ENCODE peak calls at places on chromosomes 16 and 17, in six cellular contexts. One of them, this sample, is unnamed.
A peak's percentile ranks its signal among the peaks of the same experiment; 100 is the strongest.

GRCh38 chr17:66508896-66509843 is 206.8 kb downstream of the PRKCA start:
- DNase-seq in cardiac muscle cell: peak; percentile 63
- DNase-seq in germinal center: no peak
- DNase-seq in spleen: no peak
- DNase-seq in NCI-H1048: no peak
- DNase-seq in CD4-positive, alpha-beta memory T cell: peak; percentile 58
- DNase-seq in this sample: peak; percentile 54

GRCh38 chr17:6077746-6078145 is 7.6 kb downstream of the WSCD1 start:
- DNase-seq in germinal center: no peak
- DNase-seq in spleen: no peak
- DNase-seq in cardiac muscle cell: no peak
- DNase-seq in CD4-positive, alpha-beta memory T cell: no peak
- DNase-seq in NCI-H1048: no peak
- DNase-seq in this sample: no peak

GRCh38 chr17:38557395-38557794 is 48.4 kb downstream of the SRCIN1 start:
- DNase-seq in germinal center: no peak
- DNase-seq in CD4-positive, alpha-beta memory T cell: no peak
- DNase-seq in cardiac muscle cell: no peak
- DNase-seq in spleen: no peak
- DNase-seq in NCI-H1048: no peak
- DNase-seq in this sample: no peak

GRCh38 chr16:72202014-72202413 is 30.1 kb upstream of the PMFBP1 start:
- DNase-seq in NCI-H1048: no peak
- DNase-seq in germinal center: no peak
- DNase-seq in cardiac muscle cell: no peak
- DNase-seq in CD4-positive, alpha-beta memory T cell: no peak
- DNase-seq in spleen: no peak
- DNase-seq in this sample: no peak

GRCh38 chr17:13437966-13438779 is 163.6 kb downstream of the HS3ST3A1 start:
- DNase-seq in germinal center: no peak
- DNase-seq in NCI-H1048: no peak
- DNase-seq in CD4-positive, alpha-beta memory T cell: no peak
- DNase-seq in spleen: no peak
- DNase-seq in cardiac muscle cell: no peak
- DNase-seq in this sample: no peak

GRCh38 chr17:37361543-37361942 is 14.2 kb upstream of the C17orf78 start:
- DNase-seq in CD4-positive, alpha-beta memory T cell: no peak
- DNase-seq in germinal center: no peak
- DNase-seq in NCI-H1048: no peak
- DNase-seq in cardiac muscle cell: no peak
- DNase-seq in spleen: no peak
- DNase-seq in this sample: no peak

GRCh38 chr17:3766783-3767182 is 34.2 kb downstream of the ITGAE start:
- DNase-seq in cardiac muscle cell: no peak
- DNase-seq in NCI-H1048: no peak
- DNase-seq in CD4-positive, alpha-beta memory T cell: no peak
- DNase-seq in germinal center: no peak
- DNase-seq in spleen: peak; percentile 50
- DNase-seq in this sample: no peak

GRCh38 chr16:85162478-85163277 is 50.4 kb upstream of the CIBAR2 start:
- DNase-seq in NCI-H1048: no peak
- DNase-seq in cardiac muscle cell: peak; percentile 83
- DNase-seq in germinal center: no peak
- DNase-seq in CD4-positive, alpha-beta memory T cell: no peak
- DNase-seq in spleen: no peak
- DNase-seq in this sample: peak; percentile 94

GRCh38 chr16:88022076-88023042 is 71.1 kb downstream of the BANP start:
- DNase-seq in CD4-positive, alpha-beta memory T cell: no peak
- DNase-seq in germinal center: no peak
- DNase-seq in spleen: no peak
- DNase-seq in cardiac muscle cell: no peak
- DNase-seq in NCI-H1048: no peak
- DNase-seq in this sample: no peak

GRCh38 chr16:4882261-4882632 is 35.0 kb downstream of the UBN1 start:
- DNase-seq in cardiac muscle cell: peak; percentile 72
- DNase-seq in spleen: no peak
- DNase-seq in germinal center: no peak
- DNase-seq in CD4-positive, alpha-beta memory T cell: no peak
- DNase-seq in NCI-H1048: no peak
- DNase-seq in this sample: peak; percentile 44

GRCh38 chr17:82957961-82958491 is 118.2 kb upstream of the ZNF750 start:
- DNase-seq in cardiac muscle cell: no peak
- DNase-seq in germinal center: no peak
- DNase-seq in CD4-positive, alpha-beta memory T cell: no peak
- DNase-seq in spleen: peak; percentile 51
- DNase-seq in NCI-H1048: no peak
- DNase-seq in this sample: no peak

GRCh38 chr17:36535669-36536081 is 888 bp downstream of the PIGW start:
- DNase-seq in CD4-positive, alpha-beta memory T cell: no peak
- DNase-seq in NCI-H1048: no peak
- DNase-seq in spleen: no peak
- DNase-seq in cardiac muscle cell: no peak
- DNase-seq in germinal center: no peak
- DNase-seq in this sample: no peak

GRCh38 chr16:58940609-58941008 is 206.5 kb upstream of the GOT2 start:
- DNase-seq in cardiac muscle cell: no peak
- DNase-seq in CD4-positive, alpha-beta memory T cell: no peak
- DNase-seq in NCI-H1048: no peak
- DNase-seq in germinal center: no peak
- DNase-seq in spleen: no peak
- DNase-seq in this sample: no peak

GRCh38 chr16:1100084-1100800 is 4.2 kb upstream of the C1QTNF8 start:
- DNase-seq in germinal center: no peak
- DNase-seq in spleen: no peak
- DNase-seq in cardiac muscle cell: no peak
- DNase-seq in CD4-positive, alpha-beta memory T cell: no peak
- DNase-seq in NCI-H1048: no peak
- DNase-seq in this sample: no peak

GRCh38 chr16:17556276-17557052 is 85.7 kb upstream of the XYLT1 start:
- DNase-seq in cardiac muscle cell: peak; percentile 3
- DNase-seq in germinal center: peak; percentile 24
- DNase-seq in NCI-H1048: no peak
- DNase-seq in CD4-positive, alpha-beta memory T cell: no peak
- DNase-seq in spleen: no peak
- DNase-seq in this sample: peak; percentile 50

GRCh38 chr16:90061437-90061836 is 15.7 kb downstream of the PRDM7 start:
- DNase-seq in NCI-H1048: no peak
- DNase-seq in germinal center: no peak
- DNase-seq in spleen: no peak
- DNase-seq in CD4-positive, alpha-beta memory T cell: no peak
- DNase-seq in cardiac muscle cell: no peak
- DNase-seq in this sample: no peak

GRCh38 chr17:2853111-2853721 is 57.0 kb downstream of the RAP1GAP2 start:
- DNase-seq in CD4-positive, alpha-beta memory T cell: no peak
- DNase-seq in spleen: peak; percentile 82
- DNase-seq in NCI-H1048: no peak
- DNase-seq in cardiac muscle cell: peak; percentile 50
- DNase-seq in germinal center: no peak
- DNase-seq in this sample: peak; percentile 62

GRCh38 chr16:51950118-51950517 is 596.8 kb downstream of the TOX3 start:
- DNase-seq in spleen: no peak
- DNase-seq in cardiac muscle cell: no peak
- DNase-seq in NCI-H1048: no peak
- DNase-seq in germinal center: no peak
- DNase-seq in CD4-positive, alpha-beta memory T cell: no peak
- DNase-seq in this sample: no peak

GRCh38 chr16:80274576-80275191 is 266.1 kb upstream of the DYNLRB2 start:
- DNase-seq in germinal center: no peak
- DNase-seq in NCI-H1048: no peak
- DNase-seq in CD4-positive, alpha-beta memory T cell: no peak
- DNase-seq in spleen: no peak
- DNase-seq in cardiac muscle cell: peak; percentile 29
- DNase-seq in this sample: peak; percentile 71

This sample was measured in adipocyte.